ENCODE peak calls at places on chromosomes 16 and 17, in four cellular contexts. K, U, L and Q are unnamed samples.

GRCh38 chr17:44906010-44906646 is 6.9 kb upstream of the EFTUD2 start:
- DNase-seq in K (peak), U (peak), L (no peak), Q (peak)

GRCh38 chr17:6786618-6787017 is 10.6 kb downstream of the FBXO39 start:
- DNase-seq in K (peak), L (no peak), U (no peak), Q (no peak)

GRCh38 chr16:65767125-65767524 is 599.4 kb upstream of the CDH5 start:
- DNase-seq in L (no peak), U (peak), K (no peak), Q (no peak)

GRCh38 chr16:27539636-27540035 is 10.1 kb downstream of the GTF3C1 start:
- DNase-seq in L (no peak), U (no peak), K (no peak), Q (no peak)

GRCh38 chr17:2369039-2369438 is 31.7 kb downstream of the SGSM2 start:
- DNase-seq in K (no peak), L (no peak), U (no peak), Q (no peak)

GRCh38 chr17:6496116-6496481 is 51.8 kb downstream of the PIMREG start:
- DNase-seq in U (peak), L (no peak), K (no peak), Q (no peak)

GRCh38 chr16:76639685-76640289 is 362.6 kb downstream of the CNTNAP4 start:
- DNase-seq in U (peak), L (no peak), K (peak), Q (no peak)

GRCh38 chr16:31094088-31094423 is 541 bp downstream of the VKORC1 start:
- DNase-seq in L (no peak), U (peak), K (no peak), Q (no peak)

GRCh38 chr16:3017806-3018506 is at the start of gene CLDN6:
- DNase-seq in L (no peak), K (no peak), U (peak), Q (no peak)

GRCh38 chr16:22397459-22397858 is 23.0 kb upstream of the CDR2 start:
- DNase-seq in K (peak), L (no peak), U (peak), Q (peak)

GRCh38 chr16:14015948-14016347 is 55.2 kb upstream of the MRTFB start:
- DNase-seq in U (no peak), L (no peak), K (peak), Q (peak)

GRCh38 chr17:82230627-82231311 is 1.9 kb downstream of the SLC16A3 start:
- DNase-seq in K (no peak), U (peak), L (no peak), Q (no peak)

GRCh38 chr17:35747540-35748017 is 5.5 kb downstream of the GAS2L2 start:
- DNase-seq in K (peak), L (peak), U (peak), Q (peak)

GRCh38 chr16:27408012-27408601 is 6.1 kb downstream of the IL21R start:
- DNase-seq in U (no peak), L (no peak), K (no peak), Q (no peak)

GRCh38 chr17:29838961-29839360 is 91.1 kb downstream of the SSH2 start:
- DNase-seq in K (no peak), U (peak), L (no peak), Q (no peak)

GRCh38 chr17:59842901-59843652 is 49.7 kb downstream of the TUBD1 start:
- DNase-seq in U (peak), L (no peak), K (no peak), Q (peak)

GRCh38 chr16:12089492-12090161 is 113.1 kb downstream of the SNX29 start:
- DNase-seq in K (no peak), U (peak), L (no peak), Q (no peak)

GRCh38 chr16:55552621-55553020 is 13.9 kb upstream of the CAPNS2 start:
- DNase-seq in L (no peak), K (no peak), U (peak), Q (peak)

GRCh38 chr17:80891096-80892018 is 100.3 kb upstream of the CHMP6 start:
- DNase-seq in L (peak), U (peak), K (peak), Q (peak)

GRCh38 chr16:81717662-81718189 is 61.4 kb upstream of the PLCG2 start:
- DNase-seq in U (no peak), K (no peak), L (no peak), Q (no peak)

GRCh38 chr16:17444658-17445057 is 26.1 kb downstream of the XYLT1 start:
- DNase-seq in L (no peak), U (no peak), K (no peak), Q (no peak)

GRCh38 chr17:27975146-27976011 is 67.1 kb upstream of the NLK start:
- DNase-seq in L (no peak), K (no peak), U (no peak), Q (no peak)

GRCh38 chr17:19470529-19471261 is 59.7 kb downstream of the RNF112 start:
- DNase-seq in L (no peak), U (no peak), K (no peak), Q (no peak)

GRCh38 chr17:37743612-37743874 is 1.3 kb downstream of the HNF1B start:
- DNase-seq in U (no peak), L (no peak), K (no peak), Q (no peak)

GRCh38 chr17:14859521-14859920 is 405.6 kb downstream of the PMP22 start:
- DNase-seq in L (no peak), U (no peak), K (no peak), Q (no peak)

GRCh38 chr17:51805765-51806164 is 352.7 kb downstream of the CA10 start:
- DNase-seq in L (no peak), K (no peak), U (no peak), Q (no peak)

GRCh38 chr17:19933221-19933620 is 44.4 kb downstream of the AKAP10 start:
- DNase-seq in L (no peak), U (no peak), K (no peak), Q (no peak)

GRCh38 chr16:1727651-1728624 is 21.9 kb downstream of the MAPK8IP3 start:
- DNase-seq in U (no peak), K (no peak), L (no peak), Q (no peak)

GRCh38 chr16:84175351-84176081 is 11.3 kb downstream of the TAF1C start:
- DNase-seq in L (peak), K (no peak), U (peak), Q (peak)

GRCh38 chr17:45050680-45051059 is 762 bp downstream of the DCAKD start:
- DNase-seq in U (peak), K (no peak), L (no peak), Q (no peak)

GRCh38 chr17:83014297-83014696 is 65.1 kb upstream of the METRNL start:
- DNase-seq in L (no peak), U (peak), K (no peak), Q (no peak)